ENCODE peak calls at places on chromosomes 4 and X, in five cellular contexts. G is A549, S is K562, H is GM12878, K is HepG2. C is an unnamed sample.

GRCh38 chrX:17459596-17459995 is 84.6 kb downstream of the NHS start:
- DNase-seq in G (no peak), S (no peak), H (no peak), K (no peak), C (no peak)

GRCh38 chr4:6332042-6332668 is 62.5 kb downstream of the WFS1 start:
- DNase-seq in G (no peak), S (peak; percentile 66), H (no peak), K (no peak), C (peak; percentile 84)

GRCh38 chr4:109576462-109576861 is 16.4 kb downstream of the MCUB start:
- DNase-seq in G (no peak), S (peak; percentile 20), H (no peak), K (no peak), C (no peak)

GRCh38 chr4:112036881-112037280 is 108.4 kb upstream of the FAM241A start:
- DNase-seq in G (no peak), S (no peak), H (no peak), K (no peak), C (no peak)

GRCh38 chr4:151744614-151745013 is 16.2 kb downstream of the GATB start:
- DNase-seq in G (peak; percentile 35), S (peak; percentile 65), H (peak; percentile 44), K (peak; percentile 66), C (no peak)

GRCh38 chrX:26914232-26914631 is 548.9 kb downstream of the PPP4R3C start:
- DNase-seq in G (no peak), S (no peak), H (no peak), K (no peak), C (no peak)

GRCh38 chrX:1468250-1468772 is 15.6 kb upstream of the ASMTL start:
- DNase-seq in G (peak; percentile 52), S (no peak), H (peak; percentile 83), K (no peak), C (no peak)

GRCh38 chrX:19772759-19773623 is 114.4 kb downstream of the SH3KBP1 start:
- DNase-seq in G (no peak), S (no peak), H (no peak), K (no peak), C (no peak)

GRCh38 chr4:100008048-100008447 is 58.0 kb upstream of the H2AZ1 start:
- DNase-seq in G (peak; percentile 9), S (no peak), H (no peak), K (no peak), C (no peak)

GRCh38 chrX:116526010-116526409 is 63.2 kb upstream of the CT83 start:
- DNase-seq in G (no peak), S (no peak), H (no peak), K (no peak), C (no peak)

GRCh38 chrX:11870789-11871188 is 112.8 kb downstream of the MSL3 start:
- DNase-seq in G (no peak), S (no peak), H (no peak), K (no peak), C (no peak)

GRCh38 chr4:98929341-98930267 is 671 bp upstream of the EIF4E start:
- DNase-seq in G (peak; percentile 91), S (peak; percentile 54), H (peak; percentile 78), K (peak; percentile 40), C (peak; percentile 68)

GRCh38 chr4:67725981-67726380 is 25.0 kb upstream of the UBA6 start:
- DNase-seq in G (no peak), S (no peak), H (no peak), K (no peak), C (no peak)

GRCh38 chr4:80173387-80173786 is 23.9 kb upstream of the PRDM8 start:
- DNase-seq in G (no peak), S (no peak), H (no peak), K (no peak), C (no peak)

GRCh38 chr4:125750399-125750798 is 435.6 kb downstream of the FAT4 start:
- DNase-seq in G (no peak), S (no peak), H (no peak), K (no peak), C (no peak)

GRCh38 chr4:158599150-158599549 is 72.5 kb downstream of the C4orf46 start:
- DNase-seq in G (no peak), S (no peak), H (no peak), K (no peak), C (no peak)

GRCh38 chr4:2900701-2901100 is 57.1 kb downstream of the ADD1 start:
- DNase-seq in G (no peak), S (no peak), H (no peak), K (no peak), C (no peak)

GRCh38 chr4:30854566-30854965 is 134.4 kb downstream of the PCDH7 start:
- DNase-seq in G (no peak), S (no peak), H (no peak), K (no peak), C (no peak)

GRCh38 chr4:51842167-51842553 is 793 bp upstream of the DCUN1D4 start:
- DNase-seq in G (peak; percentile 2), S (no peak), H (no peak), K (no peak), C (peak; percentile 47)

DNA sequence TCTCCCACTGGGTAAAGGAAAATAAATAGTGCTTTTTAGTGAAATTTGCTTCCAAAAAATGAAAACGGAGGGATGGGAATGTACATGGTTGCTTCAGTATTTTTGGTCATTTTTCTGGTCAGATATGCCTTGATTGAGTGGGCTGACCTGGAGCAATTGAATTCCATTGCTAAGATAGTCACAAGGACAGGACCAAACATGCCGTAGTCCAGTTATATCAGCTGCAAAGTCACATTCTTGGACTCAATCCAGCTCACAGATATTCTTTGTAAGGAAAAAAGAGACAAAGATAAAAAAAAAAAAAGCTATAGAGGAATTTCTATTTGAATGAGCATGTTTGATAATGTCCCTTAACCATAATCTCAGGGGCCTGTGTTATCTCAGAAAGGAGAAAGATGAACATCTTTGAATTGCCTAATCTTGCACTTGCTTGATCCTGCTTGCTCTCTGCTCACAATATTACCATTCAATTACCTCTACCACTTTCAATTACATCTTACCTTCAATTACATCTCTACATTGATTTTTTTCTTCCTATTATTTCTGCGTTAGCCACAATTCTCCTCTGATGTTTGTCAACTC is 75.4 kb upstream of the PACRGL start:
- DNase-seq in G (no peak), S (no peak), H (no peak), K (no peak), C (no peak)
- TF ChIP-seq REST in G (no peak), S (no peak), H (no peak), K (no peak), C (no peak)

GRCh38 chr4:56050584-56050983 is 101.8 kb downstream of the CEP135 start:
- DNase-seq in G (no peak), S (no peak), H (no peak), K (no peak), C (no peak)

GRCh38 chr4:56051710-56052075 is 102.9 kb downstream of the CEP135 start:
- DNase-seq in G (no peak), S (no peak), H (no peak), K (no peak), C (no peak)

GRCh38 chr4:56049428-56050212 is 100.9 kb downstream of the CEP135 start:
- DNase-seq in G (peak; percentile 17), S (peak; percentile 23), H (no peak), K (no peak), C (peak; percentile 69)

GRCh38 chr4:56051049-56051709 is 102.4 kb downstream of the CEP135 start:
- DNase-seq in G (no peak), S (no peak), H (no peak), K (no peak), C (peak; percentile 67)

DNA sequence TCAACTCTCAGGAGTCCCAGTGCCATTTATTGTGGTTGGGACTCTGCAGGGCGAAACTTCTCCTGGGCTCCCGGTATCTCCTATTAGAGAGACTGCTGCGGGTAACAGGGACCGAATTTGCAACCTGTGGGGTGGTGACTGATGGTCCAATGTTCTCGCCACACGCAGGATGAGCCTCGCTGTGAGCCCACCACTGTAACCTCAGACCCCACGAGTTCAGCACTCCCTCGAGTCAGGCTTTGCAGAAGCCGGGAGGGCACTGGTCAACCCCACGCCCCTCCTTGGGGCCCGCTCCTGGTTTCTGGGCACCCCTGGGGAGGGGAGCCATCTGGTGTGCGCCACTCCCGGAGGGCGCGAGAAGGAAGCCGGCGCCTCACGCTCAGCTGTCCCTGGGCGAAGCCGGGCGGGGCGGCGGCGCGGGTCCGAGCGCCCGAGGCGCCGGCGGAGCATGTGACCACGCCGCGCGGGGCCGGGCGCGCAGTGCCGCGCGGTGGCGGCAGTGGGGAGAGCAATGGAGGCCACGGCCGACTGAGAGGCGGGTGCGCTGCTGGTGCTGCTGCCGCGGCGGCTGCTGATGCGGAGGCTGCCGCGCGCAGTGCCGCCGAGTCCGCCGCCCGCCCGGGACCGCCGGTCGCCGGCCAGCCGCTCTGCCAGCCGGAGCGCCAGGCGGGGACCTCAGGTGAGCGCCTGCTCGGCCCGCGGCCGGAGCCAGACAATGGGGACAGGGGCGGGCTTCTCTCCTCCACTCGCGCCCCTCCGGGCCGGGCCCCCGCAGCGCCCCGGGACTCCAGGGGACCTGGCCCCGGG is 100.1 kb downstream of the CEP135 start:
- DNase-seq in G (peak; percentile 45), S (peak; percentile 67), H (peak; percentile 2), K (no peak), C (peak; percentile 89)
- TF ChIP-seq EP300 in G (no peak), S (no peak), H (no peak), K (no peak), C (peak; percentile 5)

GRCh38 chr4:69860007-69860406 is at the start of gene SULT1E1:
- DNase-seq in G (no peak), S (no peak), H (no peak), K (no peak), C (no peak)

GRCh38 chr4:69860521-69861298 is 765 bp upstream of the SULT1E1 start:
- DNase-seq in G (no peak), S (no peak), H (no peak), K (peak; percentile 4), C (no peak)

GRCh38 chr4:69859140-69859539 is 805 bp downstream of the SULT1E1 start:
- DNase-seq in G (no peak), S (no peak), H (no peak), K (no peak), C (no peak)

GRCh38 chr4:69855822-69856221 is 4.1 kb downstream of the SULT1E1 start:
- DNase-seq in G (no peak), S (no peak), H (no peak), K (no peak), C (no peak)

GRCh38 chr4:69858683-69859082 is 1.3 kb downstream of the SULT1E1 start:
- DNase-seq in G (no peak), S (no peak), H (no peak), K (no peak), C (no peak)
- TF ChIP-seq REST in G (no peak), S (no peak), H (no peak), K (no peak), C (no peak)

GRCh38 chrX:110578270-110578669 is 217.3 kb downstream of the CHRDL1 start:
- DNase-seq in G (no peak), S (no peak), H (no peak), K (no peak), C (no peak)
- TF ChIP-seq EP300 in G (no peak), S (no peak), H (no peak), K (no peak), C (no peak)

C was measured in SK-N-SH.